ENCODE peak calls at places on chromosomes 4 and X, in seven cellular contexts. B is mucosa of descending colon, Z is mammary epithelial cell, H is SW 1271, W is adipocyte, X is anterior cingulate cortex, R is G401. S is an unnamed sample.

GRCh38 chrX:13077168-13077567 is 32.7 kb upstream of the FAM9C start:
- DNase-seq in H (no peak), R (no peak), Z (no peak), B (no peak), W (peak), X (no peak), S (no peak)

GRCh38 chr4:138775890-138776289 is 239.7 kb upstream of the NOCT start:
- DNase-seq in R (no peak), Z (no peak), X (no peak), B (peak), H (no peak), W (no peak), S (no peak)

GRCh38 chrX:7318661-7319060 is 170.7 kb upstream of the PUDP start:
- DNase-seq in B (no peak), H (no peak), R (no peak), X (no peak), W (no peak), Z (no peak), S (no peak)

GRCh38 chr4:13481569-13481968 is 2.6 kb downstream of the RAB28 start:
- DNase-seq in R (no peak), H (peak), W (peak), Z (peak), X (no peak), B (no peak), S (no peak)

GRCh38 chr4:104693601-104694201 is 199.0 kb upstream of the CXXC4 start:
- DNase-seq in Z (peak), R (no peak), H (peak), W (peak), X (no peak), B (peak), S (no peak)

GRCh38 chrX:1601768-1602085 is 10.3 kb downstream of the AKAP17A start:
- DNase-seq in Z (no peak), B (no peak), W (no peak), R (no peak), X (no peak), H (no peak), S (no peak)

GRCh38 chr4:77126844-77127614 is 30.0 kb upstream of the CCNG2 start:
- DNase-seq in B (no peak), W (no peak), H (no peak), X (no peak), Z (no peak), R (no peak), S (no peak)

GRCh38 chr4:1211951-1212545 is 36.9 kb downstream of the CTBP1 start:
- DNase-seq in X (peak), H (no peak), R (peak), Z (no peak), W (no peak), B (no peak), S (peak)

GRCh38 chrX:56284269-56284668 is 52.1 kb downstream of the KLF8 start:
- DNase-seq in X (no peak), R (no peak), W (no peak), B (no peak), H (no peak), Z (no peak), S (no peak)

GRCh38 chr4:123452585-123452984 is 56.0 kb downstream of the SPRY1 start:
- DNase-seq in R (peak), W (peak), B (peak), X (peak), Z (peak), H (peak), S (no peak)

GRCh38 chrX:149495573-149496071 is 9.5 kb downstream of the IDS start:
- DNase-seq in B (no peak), H (peak), Z (peak), W (peak), R (no peak), X (no peak), S (no peak)

GRCh38 chr4:11698033-11698432 is 269.3 kb upstream of the HS3ST1 start:
- DNase-seq in H (no peak), R (no peak), B (peak), W (peak), X (no peak), Z (no peak), S (no peak)

GRCh38 chrX:14529288-14529989 is at the start of gene GLRA2:
- DNase-seq in X (no peak), R (peak), B (peak), H (no peak), Z (peak), W (peak), S (no peak)

GRCh38 chrX:110211340-110211739 is 106.5 kb downstream of the AMMECR1 start:
- DNase-seq in X (no peak), B (no peak), H (no peak), R (no peak), Z (no peak), W (no peak), S (no peak)

GRCh38 chrX:16687514-16687913 is 25.0 kb downstream of the CTPS2 start:
- DNase-seq in R (no peak), W (peak), H (no peak), Z (no peak), X (no peak), B (no peak), S (no peak)

GRCh38 chr4:62288803-62289541 is 1088.8 kb downstream of the ADGRL3 start:
- DNase-seq in B (no peak), X (no peak), R (no peak), H (no peak), W (peak), Z (no peak), S (no peak)

GRCh38 chrX:145881175-145881867 is 63.7 kb downstream of the SLITRK2 start:
- DNase-seq in W (no peak), H (no peak), R (no peak), X (no peak), Z (no peak), B (no peak), S (no peak)

GRCh38 chr4:15400911-15401671 is 26.7 kb upstream of the C1QTNF7 start:
- DNase-seq in X (no peak), R (no peak), B (peak), Z (peak), H (peak), W (peak), S (peak)

GRCh38 chr4:165974647-165975335 is 101.8 kb downstream of the TLL1 start:
- DNase-seq in Z (peak), W (no peak), H (no peak), R (peak), X (no peak), B (no peak), S (no peak)

GRCh38 chr4:152540941-152541340 is 5.0 kb upstream of the FBXW7 start:
- DNase-seq in B (no peak), W (no peak), H (no peak), X (no peak), Z (no peak), R (no peak), S (no peak)

GRCh38 chrX:87702795-87703194 is 185.2 kb downstream of the KLHL4 start:
- DNase-seq in B (no peak), H (no peak), Z (no peak), R (no peak), X (no peak), W (no peak), S (no peak)

GRCh38 chr4:5962416-5962815 is 55.8 kb downstream of the C4orf50 start:
- DNase-seq in X (no peak), W (no peak), Z (no peak), R (peak), H (no peak), B (no peak), S (no peak)

GRCh38 chr4:71294301-71294700 is 44.5 kb upstream of the SLC4A4 start:
- DNase-seq in W (peak), R (no peak), Z (no peak), X (no peak), H (no peak), B (no peak), S (no peak)

GRCh38 chr4:135240796-135241195 is 1039.2 kb upstream of the PABPC4L start:
- DNase-seq in R (no peak), H (no peak), W (peak), X (peak), B (no peak), Z (no peak), S (no peak)

GRCh38 chrX:16465081-16465876 is 184.7 kb upstream of the S100G start:
- DNase-seq in H (no peak), Z (peak), B (no peak), R (no peak), W (no peak), X (no peak), S (no peak)

GRCh38 chrX:30317308-30317707 is 8.1 kb upstream of the NR0B1 start:
- DNase-seq in Z (no peak), B (no peak), H (no peak), X (no peak), R (no peak), W (no peak), S (no peak)

GRCh38 chrX:151729056-151729725 is 5.4 kb upstream of the CNGA2 start:
- DNase-seq in R (no peak), H (no peak), W (no peak), B (no peak), X (no peak), Z (no peak), S (no peak)

GRCh38 chr4:139522457-139522856 is 33.6 kb downstream of the SETD7 start:
- DNase-seq in R (no peak), B (no peak), W (no peak), H (no peak), Z (no peak), X (no peak), S (no peak)

GRCh38 chr4:185878633-185879032 is 66.6 kb upstream of the SORBS2 start:
- DNase-seq in W (no peak), B (no peak), Z (no peak), X (no peak), H (no peak), R (no peak), S (no peak)

GRCh38 chr4:71635094-71635493 is 148.8 kb downstream of the GC start:
- DNase-seq in B (no peak), Z (no peak), H (no peak), X (no peak), W (no peak), R (peak), S (no peak)

GRCh38 chr4:159504634-159505033 is 401.8 kb downstream of the RAPGEF2 start:
- DNase-seq in R (no peak), Z (no peak), X (no peak), H (no peak), B (no peak), W (peak), S (no peak)